ENCODE peak calls at places on chromosomes 4 and X, in seven cellular contexts. One of them, this sample, is unnamed.

GRCh38 chr4:34323549-34324325 is 1920.6 kb downstream of the ARAP2 start:
- DNase-seq in NCI-H1092: no peak
- DNase-seq in AG04450: no peak
- DNase-seq in ELF-1: no peak
- DNase-seq in H1: no peak
- DNase-seq in lower leg skin: no peak
- DNase-seq in gastrocnemius medialis: no peak
- DNase-seq in this sample: no peak

GRCh38 chrX:126167560-126167959 is 1.5 kb upstream of the DCAF12L2 start:
- DNase-seq in H1: no peak
- DNase-seq in lower leg skin: no peak
- DNase-seq in AG04450: no peak
- DNase-seq in ELF-1: no peak
- DNase-seq in gastrocnemius medialis: no peak
- DNase-seq in NCI-H1092: no peak
- DNase-seq in this sample: no peak

GRCh38 chr4:183200453-183200852 is 101.4 kb downstream of the WWC2 start:
- DNase-seq in H1: no peak
- DNase-seq in ELF-1: no peak
- DNase-seq in lower leg skin: no peak
- DNase-seq in gastrocnemius medialis: peak; percentile 14
- DNase-seq in NCI-H1092: no peak
- DNase-seq in AG04450: peak; percentile 70
- DNase-seq in this sample: no peak

GRCh38 chr4:7664106-7664505 is 229.4 kb upstream of the PSAPL1 start:
- DNase-seq in lower leg skin: no peak
- DNase-seq in AG04450: no peak
- DNase-seq in H1: no peak
- DNase-seq in NCI-H1092: no peak
- DNase-seq in ELF-1: no peak
- DNase-seq in gastrocnemius medialis: no peak
- DNase-seq in this sample: no peak

GRCh38 chr4:1017211-1017610 is 5.8 kb downstream of the FGFRL1 start:
- DNase-seq in AG04450: no peak
- DNase-seq in NCI-H1092: no peak
- DNase-seq in gastrocnemius medialis: no peak
- DNase-seq in lower leg skin: no peak
- DNase-seq in ELF-1: no peak
- DNase-seq in H1: no peak
- DNase-seq in this sample: no peak

GRCh38 chr4:165384608-165385007 is 5.8 kb downstream of the CPE start:
- DNase-seq in lower leg skin: no peak
- DNase-seq in H1: no peak
- DNase-seq in NCI-H1092: peak; percentile 45
- DNase-seq in ELF-1: no peak
- DNase-seq in gastrocnemius medialis: no peak
- DNase-seq in AG04450: no peak
- DNase-seq in this sample: peak; percentile 57

GRCh38 chr4:6032249-6033244 is 14.3 kb upstream of the C4orf50 start:
- DNase-seq in NCI-H1092: peak; percentile 97
- DNase-seq in gastrocnemius medialis: no peak
- DNase-seq in ELF-1: no peak
- DNase-seq in H1: no peak
- DNase-seq in AG04450: no peak
- DNase-seq in lower leg skin: no peak
- DNase-seq in this sample: no peak

GRCh38 chr4:170687751-170688150 is 598.0 kb upstream of the AADAT start:
- DNase-seq in ELF-1: peak; percentile 18
- DNase-seq in lower leg skin: no peak
- DNase-seq in gastrocnemius medialis: no peak
- DNase-seq in H1: no peak
- DNase-seq in AG04450: no peak
- DNase-seq in NCI-H1092: no peak
- DNase-seq in this sample: no peak

GRCh38 chr4:37803348-37803973 is 23.0 kb upstream of the PGM2 start:
- DNase-seq in AG04450: no peak
- DNase-seq in ELF-1: no peak
- DNase-seq in NCI-H1092: no peak
- DNase-seq in gastrocnemius medialis: no peak
- DNase-seq in H1: no peak
- DNase-seq in lower leg skin: no peak
- DNase-seq in this sample: peak; percentile 20

GRCh38 chr4:146269228-146269653 is 54.9 kb downstream of the REELD1 start:
- DNase-seq in AG04450: no peak
- DNase-seq in gastrocnemius medialis: no peak
- DNase-seq in lower leg skin: no peak
- DNase-seq in H1: no peak
- DNase-seq in ELF-1: no peak
- DNase-seq in NCI-H1092: no peak
- DNase-seq in this sample: no peak

GRCh38 chr4:142440093-142440492 is 406.0 kb downstream of the INPP4B start:
- DNase-seq in ELF-1: no peak
- DNase-seq in NCI-H1092: no peak
- DNase-seq in AG04450: no peak
- DNase-seq in H1: no peak
- DNase-seq in gastrocnemius medialis: no peak
- DNase-seq in lower leg skin: no peak
- DNase-seq in this sample: no peak

This sample was measured in NCI-H2227 treated with DMSO at 0.1 percent for 48 hours.